ENCODE peak calls at places on chromosomes 4 and X, in four cellular contexts. P is kidney epithelial cell, Q is tibial nerve, Y is AG04449. J is an unnamed sample.
A peak's percentile ranks its signal among the peaks of the same experiment; 100 is the strongest.

GRCh38 chr4:121217385-121217784 is 53.3 kb upstream of the TNIP3 start:
- DNase-seq in Y (peak; percentile 23), Q (no peak), P (no peak), J (no peak)

GRCh38 chr4:110415451-110415850 is 60.5 kb upstream of the ENPEP start:
- DNase-seq in P (no peak), Y (no peak), Q (no peak), J (no peak)

GRCh38 chr4:31088600-31089230 is 368.5 kb downstream of the PCDH7 start:
- DNase-seq in Q (no peak), P (peak; percentile 37), Y (no peak), J (no peak)

GRCh38 chr4:106355193-106355592 is 13.4 kb downstream of the GIMD1 start:
- DNase-seq in Q (no peak), P (no peak), Y (no peak), J (no peak)

GRCh38 chr4:152229782-152230289 is 306.1 kb downstream of the FBXW7 start:
- DNase-seq in P (no peak), Q (no peak), Y (no peak), J (no peak)

GRCh38 chr4:151099976-151100417 is 569 bp downstream of the RPS3A start:
- DNase-seq in Q (no peak), P (no peak), Y (no peak), J (no peak)

GRCh38 chr4:178275671-178276360 is 833.6 kb upstream of the AGA start:
- DNase-seq in P (no peak), Y (no peak), Q (no peak), J (no peak)

GRCh38 chr4:61763682-61764081 is 563.6 kb downstream of the ADGRL3 start:
- DNase-seq in Y (no peak), Q (no peak), P (no peak), J (no peak)

GRCh38 chr4:176755624-176756023 is 37.1 kb downstream of the VEGFC start:
- DNase-seq in Q (no peak), Y (no peak), P (no peak), J (no peak)

GRCh38 chr4:76197001-76197743 is 16.5 kb downstream of the SCARB2 start:
- DNase-seq in Q (no peak), P (no peak), Y (no peak), J (no peak)

GRCh38 chrX:24515447-24515846 is 50.4 kb downstream of the PDK3 start:
- DNase-seq in Q (no peak), Y (no peak), P (no peak), J (no peak)
- TF ChIP-seq CTCF in Q (no peak), Y (no peak), P (peak; percentile 23), J (no peak)

DNA sequence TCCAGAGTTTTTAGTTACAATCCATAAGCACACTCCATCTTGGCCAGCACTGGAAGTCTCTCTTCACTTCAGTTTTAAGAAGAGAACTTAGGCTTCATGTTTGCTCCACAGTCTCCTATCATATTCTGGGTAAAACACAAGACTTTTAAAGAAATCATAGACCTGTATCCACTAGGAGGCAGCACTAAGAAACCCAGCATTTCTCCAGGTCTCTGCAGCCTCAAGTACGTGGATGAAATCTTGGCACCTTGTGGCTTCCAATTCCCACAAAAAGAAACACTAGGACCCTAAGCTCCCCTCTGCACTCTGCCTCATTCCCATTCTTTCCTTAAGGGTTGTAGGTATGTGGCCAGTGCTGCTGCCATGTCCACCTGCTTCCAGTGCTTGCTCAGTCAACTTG is 367.3 kb upstream of the CASK start:
- DNase-seq in Q (no peak), P (no peak), Y (no peak), J (peak; percentile 2)
- TF ChIP-seq CTCF in Q (no peak), P (peak; percentile 27), Y (peak; percentile 5), J (peak; percentile 21)

GRCh38 chrX:33178218-33178617 is 33.1 kb downstream of the DMD start:
- DNase-seq in P (no peak), Q (no peak), Y (no peak), J (no peak)

GRCh38 chrX:33175201-33175600 is 36.1 kb downstream of the DMD start:
- DNase-seq in P (no peak), Q (no peak), Y (no peak), J (no peak)

GRCh38 chrX:33183366-33183765 is 28.0 kb downstream of the DMD start:
- DNase-seq in Q (peak; percentile 9), Y (no peak), P (no peak), J (no peak)

GRCh38 chrX:33178690-33179089 is 32.7 kb downstream of the DMD start:
- DNase-seq in P (no peak), Q (no peak), Y (no peak), J (no peak)
- TF ChIP-seq CTCF in P (no peak), Q (no peak), Y (no peak), J (no peak)

GRCh38 chrX:95728446-95728845 is 956.2 kb upstream of the DIAPH2 start:
- DNase-seq in Y (no peak), P (no peak), Q (no peak), J (no peak)
- TF ChIP-seq CTCF in Y (no peak), P (no peak), Q (no peak), J (no peak)

DNA sequence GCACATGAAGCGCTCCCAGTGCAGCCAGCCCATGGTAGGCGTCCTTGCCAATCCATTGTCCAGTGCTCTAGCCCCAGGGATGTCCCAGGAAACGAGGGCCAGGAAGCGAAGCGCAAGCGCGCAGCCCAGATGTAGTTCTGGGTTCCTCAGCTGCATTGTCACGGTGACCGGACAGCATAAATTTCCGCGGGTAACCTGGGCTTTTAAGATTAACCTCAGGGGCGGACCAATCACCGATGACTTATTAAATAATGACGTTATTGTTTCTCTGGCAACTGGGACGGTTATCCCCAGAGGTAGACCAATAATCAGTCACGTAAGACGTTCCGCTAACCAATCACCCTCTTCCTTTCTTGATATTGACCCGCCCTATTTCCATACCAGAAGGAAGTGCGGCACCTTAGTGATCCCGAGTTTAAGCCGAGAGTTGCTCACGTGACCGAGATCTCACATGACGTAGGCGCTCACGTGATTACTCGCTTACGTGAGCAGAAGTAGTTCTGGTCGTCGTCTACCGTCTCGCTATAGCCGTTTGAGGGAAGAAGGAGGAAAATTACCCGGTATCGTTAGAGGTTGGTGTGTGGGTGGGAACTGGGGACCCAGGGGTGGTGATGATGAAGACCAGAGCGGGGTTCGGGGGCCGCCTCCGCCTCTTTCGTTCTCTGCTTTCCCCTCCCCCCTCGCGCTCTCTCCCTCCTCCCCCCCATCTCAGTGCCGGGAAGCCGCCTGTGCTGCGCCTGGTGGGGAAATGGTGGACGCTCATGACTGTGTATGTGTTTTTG is at the start of the genes GLA and HNRNPH2:
- DNase-seq in Y (peak; percentile 97), P (peak; percentile 95), Q (peak; percentile 97), J (peak; percentile 65)
- TF ChIP-seq CTCF in Y (peak; percentile 11), P (peak; percentile 4), Q (no peak), J (no peak)

J was measured in endothelial cell.